ENCODE peak calls at places on chromosomes 3 and 15, in five cellular contexts. G is GF-D8, M is NCI-H1092, U is GM12891, V is GM12865. R is an unnamed sample.

GRCh38 chr15:63145426-63145825 is 11.9 kb downstream of the RPS27L start:
- DNase-seq in G (no peak), M (no peak), U (no peak), V (no peak), R (no peak)

GRCh38 chr15:95698971-95699370 is 631.5 kb upstream of the NR2F2 start:
- DNase-seq in G (no peak), M (no peak), U (no peak), V (no peak), R (no peak)

GRCh38 chr3:127900536-127900935 is 14.5 kb upstream of the KBTBD12 start:
- DNase-seq in G (no peak), M (no peak), U (no peak), V (no peak), R (no peak)

GRCh38 chr15:70291696-70292510 is 194.2 kb upstream of the TLE3 start:
- DNase-seq in G (no peak), M (no peak), U (no peak), V (no peak), R (no peak)

GRCh38 chr3:5754602-5755001 is 567.1 kb downstream of the EDEM1 start:
- DNase-seq in G (peak), M (no peak), U (no peak), V (peak), R (no peak)

GRCh38 chr3:44132061-44132460 is 109.6 kb upstream of the TOPAZ1 start:
- DNase-seq in G (no peak), M (no peak), U (no peak), V (no peak), R (no peak)

GRCh38 chr3:107498646-107499045 is 24.1 kb upstream of the BBX start:
- DNase-seq in G (no peak), M (no peak), U (no peak), V (no peak), R (no peak)

GRCh38 chr3:158106773-158107461 is 697 bp upstream of the SHOX2 start:
- DNase-seq in G (no peak), M (no peak), U (no peak), V (no peak), R (no peak)

GRCh38 chr3:64329037-64329436 is 103.8 kb upstream of the PRICKLE2 start:
- DNase-seq in G (no peak), M (no peak), U (no peak), V (no peak), R (no peak)

GRCh38 chr3:128489860-128490649 is 2.9 kb downstream of the GATA2 start:
- DNase-seq in G (no peak), M (no peak), U (no peak), V (no peak), R (no peak)

GRCh38 chr3:187669675-187670504 is at the start of gene SST:
- DNase-seq in G (no peak), M (no peak), U (no peak), V (peak), R (no peak)

GRCh38 chr15:76669521-76669920 is 235.6 kb downstream of the SCAPER start:
- DNase-seq in G (no peak), M (no peak), U (no peak), V (no peak), R (no peak)

GRCh38 chr3:52227117-52227516 is 1.7 kb upstream of the TLR9 start:
- DNase-seq in G (no peak), M (no peak), U (no peak), V (no peak), R (no peak)

GRCh38 chr3:127134887-127135240 is 58.1 kb upstream of the PRR23E start:
- DNase-seq in G (no peak), M (no peak), U (no peak), V (no peak), R (no peak)

GRCh38 chr15:62648954-62649353 is 393.6 kb upstream of the TPM1 start:
- DNase-seq in G (no peak), M (no peak), U (no peak), V (peak), R (no peak)

GRCh38 chr15:76235186-76235826 is 76.0 kb downstream of the ETFA start:
- DNase-seq in G (peak), M (no peak), U (no peak), V (peak), R (no peak)

GRCh38 chr15:71146597-71146996 is 31.3 kb downstream of the THSD4 start:
- DNase-seq in G (no peak), M (peak), U (no peak), V (no peak), R (no peak)

GRCh38 chr15:69304176-69304533 is 5.4 kb downstream of the PAQR5 start:
- DNase-seq in G (no peak), M (no peak), U (no peak), V (no peak), R (no peak)

GRCh38 chr3:27317096-27317495 is 52.1 kb downstream of the NEK10 start:
- DNase-seq in G (no peak), M (no peak), U (no peak), V (no peak), R (no peak)

GRCh38 chr3:33385423-33385822 is 54.8 kb downstream of the UBP1 start:
- DNase-seq in G (no peak), M (no peak), U (no peak), V (no peak), R (no peak)

GRCh38 chr3:107928084-107928445 is 162.8 kb downstream of the CD47 start:
- DNase-seq in G (no peak), M (no peak), U (peak), V (no peak), R (no peak)

GRCh38 chr15:40364259-40364658 is 6.2 kb downstream of the DISP2 start:
- DNase-seq in G (no peak), M (no peak), U (no peak), V (no peak), R (no peak)

GRCh38 chr3:120162400-120162799 is 68.2 kb upstream of the GSK3B start:
- DNase-seq in G (no peak), M (no peak), U (no peak), V (no peak), R (no peak)

GRCh38 chr3:77967621-77968020 is 927.7 kb downstream of the ROBO2 start:
- DNase-seq in G (no peak), M (no peak), U (no peak), V (no peak), R (no peak)

GRCh38 chr15:89766357-89767311 is 9.5 kb upstream of the MESP2 start:
- DNase-seq in G (no peak), M (no peak), U (no peak), V (no peak), R (no peak)

GRCh38 chr15:61794881-61795280 is 265.4 kb downstream of the VPS13C start:
- DNase-seq in G (no peak), M (no peak), U (no peak), V (no peak), R (no peak)

GRCh38 chr3:62529230-62529629 is 155.9 kb upstream of the FEZF2 start:
- DNase-seq in G (no peak), M (no peak), U (no peak), V (peak), R (no peak)

GRCh38 chr3:188950832-188951489 is 220.8 kb upstream of the TPRG1 start:
- DNase-seq in G (no peak), M (no peak), U (no peak), V (no peak), R (no peak)

GRCh38 chr15:75672646-75673425 is 25.1 kb downstream of the SNX33 start:
- DNase-seq in G (no peak), M (no peak), U (no peak), V (no peak), R (no peak)